ENCODE peak calls at places on chromosome 11, in four cellular contexts. E, C, G and F are unnamed samples.

GRCh38 chr11:132115454-132115853 is 745.0 kb downstream of the NTM start:
- DNase-seq in E (peak), C (peak), G (peak), F (no peak)

GRCh38 chr11:103929168-103929903 is 107.1 kb upstream of the DDI1 start:
- DNase-seq in E (no peak), C (no peak), G (no peak), F (no peak)

GRCh38 chr11:127737499-127737898 is 736.9 kb upstream of the KIRREL3 start:
- DNase-seq in E (no peak), C (no peak), G (no peak), F (no peak)

GRCh38 chr11:62770778-62771143 is 435 bp upstream of the TAF6L start:
- DNase-seq in E (no peak), C (no peak), G (peak), F (no peak)

GRCh38 chr11:69002101-69002742 is 10.8 kb downstream of the MRGPRF start:
- DNase-seq in E (no peak), C (no peak), G (peak), F (no peak)

GRCh38 chr11:65663634-65664200 is 1.0 kb upstream of the RELA start:
- DNase-seq in E (peak), C (peak), G (peak), F (no peak)

GRCh38 chr11:20963596-20963995 is 294.2 kb downstream of the NELL1 start:
- DNase-seq in E (peak), C (no peak), G (no peak), F (no peak)

GRCh38 chr11:45754261-45754709 is 50.7 kb upstream of the SLC35C1 start:
- DNase-seq in E (peak), C (peak), G (no peak), F (no peak)

GRCh38 chr11:15145635-15146034 is 30.9 kb downstream of the INSC start:
- DNase-seq in E (no peak), C (no peak), G (no peak), F (no peak)

GRCh38 chr11:134863294-134863693 is 451.3 kb upstream of the B3GAT1 start:
- DNase-seq in E (no peak), C (no peak), G (no peak), F (no peak)

GRCh38 chr11:134862796-134863195 is 450.8 kb upstream of the B3GAT1 start:
- DNase-seq in E (no peak), C (no peak), G (no peak), F (no peak)

GRCh38 chr11:134862168-134862567 is 450.1 kb upstream of the B3GAT1 start:
- DNase-seq in E (no peak), C (no peak), G (no peak), F (no peak)

GRCh38 chr11:134858783-134859480 is 446.9 kb upstream of the B3GAT1 start:
- DNase-seq in E (no peak), C (no peak), G (no peak), F (no peak)

GRCh38 chr11:134861490-134862107 is 449.6 kb upstream of the B3GAT1 start:
- DNase-seq in E (no peak), C (no peak), G (no peak), F (no peak)
- TF ChIP-seq CTCF in E (no peak), C (no peak), G (no peak), F (peak)

GRCh38 chr11:77524539-77524938 is 50.6 kb upstream of the PAK1 start:
- DNase-seq in E (no peak), C (no peak), G (no peak), F (no peak)
- TF ChIP-seq CTCF in E (no peak), C (no peak), G (no peak), F (no peak)

GRCh38 chr11:117345039-117345438 is 17.4 kb downstream of the CEP164 start:
- DNase-seq in E (peak), C (no peak), G (peak), F (no peak)
- TF ChIP-seq CTCF in E (no peak), C (no peak), G (no peak), F (no peak)

GRCh38 chr11:12705874-12706273 is 31.7 kb downstream of the TEAD1 start:
- DNase-seq in E (no peak), C (peak), G (peak), F (no peak)
- TF ChIP-seq CTCF in E (no peak), C (no peak), G (no peak), F (no peak)

GRCh38 chr11:6578134-6578533 is 25.3 kb downstream of the RRP8 start:
- DNase-seq in E (no peak), C (no peak), G (no peak), F (no peak)

GRCh38 chr11:6579681-6580080 is 23.7 kb downstream of the RRP8 start:
- DNase-seq in E (no peak), C (no peak), G (no peak), F (no peak)

GRCh38 chr11:6572215-6572614 is 31.2 kb downstream of the RRP8 start:
- DNase-seq in E (peak), C (peak), G (peak), F (no peak)

GRCh38 chr11:6574816-6575715 is 28.4 kb downstream of the RRP8 start:
- DNase-seq in E (no peak), C (no peak), G (no peak), F (no peak)

GRCh38 chr11:6576471-6577373 is 26.7 kb downstream of the RRP8 start:
- DNase-seq in E (no peak), C (peak), G (peak), F (no peak)
- TF ChIP-seq CTCF in E (no peak), C (no peak), G (peak), F (no peak)